ENCODE peak calls at places on chromosomes 2 and 18, in six cellular contexts. One of them, this sample, is unnamed.

GRCh38 chr2:207283356-207283755 is 117.6 kb upstream of the KLF7 start:
- DNase-seq in transverse colon: no peak
- DNase-seq in ecto neural progenitor cell: no peak
- DNase-seq in fibroblast of lung: no peak
- DNase-seq in HFFc6: no peak
- DNase-seq in heart left ventricle: peak; percentile 38
- DNase-seq in this sample: no peak

GRCh38 chr2:55097462-55098410 is 47.5 kb upstream of the RTN4 start:
- DNase-seq in ecto neural progenitor cell: no peak
- DNase-seq in HFFc6: no peak
- DNase-seq in fibroblast of lung: peak; percentile 79
- DNase-seq in heart left ventricle: no peak
- DNase-seq in transverse colon: no peak
- DNase-seq in this sample: no peak

GRCh38 chr18:46793565-46793964 is 36.7 kb upstream of the ST8SIA5 start:
- DNase-seq in transverse colon: no peak
- DNase-seq in fibroblast of lung: no peak
- DNase-seq in ecto neural progenitor cell: no peak
- DNase-seq in heart left ventricle: no peak
- DNase-seq in HFFc6: no peak
- DNase-seq in this sample: no peak

GRCh38 chr18:49486959-49487710 is at the start of gene C18orf32:
- DNase-seq in ecto neural progenitor cell: peak; percentile 96
- DNase-seq in HFFc6: peak; percentile 93
- DNase-seq in heart left ventricle: peak; percentile 96
- DNase-seq in transverse colon: peak; percentile 97
- DNase-seq in fibroblast of lung: peak; percentile 94
- DNase-seq in this sample: peak; percentile 93

GRCh38 chr2:238094438-238095022 is 5.6 kb upstream of the ESPNL start:
- DNase-seq in ecto neural progenitor cell: no peak
- DNase-seq in transverse colon: no peak
- DNase-seq in fibroblast of lung: no peak
- DNase-seq in HFFc6: no peak
- DNase-seq in heart left ventricle: no peak
- DNase-seq in this sample: no peak

GRCh38 chr2:11534078-11534745 is 367 bp downstream of the GREB1 start:
- DNase-seq in HFFc6: no peak
- DNase-seq in fibroblast of lung: no peak
- DNase-seq in transverse colon: no peak
- DNase-seq in heart left ventricle: no peak
- DNase-seq in ecto neural progenitor cell: no peak
- DNase-seq in this sample: no peak

GRCh38 chr2:124704056-124704644 is 679.1 kb downstream of the CNTNAP5 start:
- DNase-seq in transverse colon: no peak
- DNase-seq in ecto neural progenitor cell: no peak
- DNase-seq in fibroblast of lung: no peak
- DNase-seq in heart left ventricle: no peak
- DNase-seq in HFFc6: no peak
- DNase-seq in this sample: no peak

GRCh38 chr2:26628561-26629345 is 12.4 kb downstream of the CIB4 start:
- DNase-seq in heart left ventricle: no peak
- DNase-seq in ecto neural progenitor cell: no peak
- DNase-seq in HFFc6: no peak
- DNase-seq in fibroblast of lung: no peak
- DNase-seq in transverse colon: no peak
- DNase-seq in this sample: no peak

GRCh38 chr2:149651229-149651628 is 63.7 kb upstream of the MMADHC start:
- DNase-seq in fibroblast of lung: no peak
- DNase-seq in HFFc6: no peak
- DNase-seq in heart left ventricle: no peak
- DNase-seq in ecto neural progenitor cell: no peak
- DNase-seq in transverse colon: no peak
- DNase-seq in this sample: no peak

This sample was measured in uterus.